ENCODE peak calls at places on chromosomes 2 and 18, in five cellular contexts. One of them, this sample, is unnamed.

GRCh38 chr2:44945676-44946427 is 4.3 kb downstream of the SIX3 start:
- DNase-seq in germinal center: no peak
- DNase-seq in epithelial cell of esophagus: no peak
- DNase-seq in HCEC 1CT: no peak
- DNase-seq in AG04449: no peak
- DNase-seq in this sample: no peak

GRCh38 chr18:62109676-62110075 is 77.2 kb downstream of the PIGN start:
- DNase-seq in epithelial cell of esophagus: no peak
- DNase-seq in AG04449: peak; percentile 23
- DNase-seq in germinal center: no peak
- DNase-seq in HCEC 1CT: no peak
- DNase-seq in this sample: no peak

GRCh38 chr2:121008978-121009377 is 273.3 kb downstream of the GLI2 start:
- DNase-seq in epithelial cell of esophagus: peak; percentile 8
- DNase-seq in AG04449: no peak
- DNase-seq in HCEC 1CT: no peak
- DNase-seq in germinal center: no peak
- DNase-seq in this sample: no peak

GRCh38 chr18:10291568-10291981 is 162.9 kb upstream of the APCDD1 start:
- DNase-seq in HCEC 1CT: no peak
- DNase-seq in germinal center: no peak
- DNase-seq in AG04449: no peak
- DNase-seq in epithelial cell of esophagus: no peak
- DNase-seq in this sample: no peak

GRCh38 chr2:130824492-130825061 is 12.1 kb upstream of the ARHGEF4 start:
- DNase-seq in germinal center: peak; percentile 44
- DNase-seq in HCEC 1CT: no peak
- DNase-seq in epithelial cell of esophagus: peak; percentile 99
- DNase-seq in AG04449: peak; percentile 87
- DNase-seq in this sample: peak; percentile 98

GRCh38 chr2:96538487-96539214 is 2.1 kb downstream of the ARID5A start:
- DNase-seq in epithelial cell of esophagus: no peak
- DNase-seq in HCEC 1CT: no peak
- DNase-seq in germinal center: peak; percentile 37
- DNase-seq in AG04449: no peak
- DNase-seq in this sample: no peak

GRCh38 chr2:152602750-152603149 is 114.5 kb downstream of the PRPF40A start:
- DNase-seq in HCEC 1CT: no peak
- DNase-seq in AG04449: no peak
- DNase-seq in epithelial cell of esophagus: no peak
- DNase-seq in germinal center: no peak
- DNase-seq in this sample: no peak

GRCh38 chr2:174145827-174146226 is 102.5 kb downstream of the OLA1 start:
- DNase-seq in germinal center: no peak
- DNase-seq in HCEC 1CT: peak; percentile 33
- DNase-seq in epithelial cell of esophagus: peak; percentile 29
- DNase-seq in AG04449: no peak
- DNase-seq in this sample: no peak

GRCh38 chr2:99032786-99033185 is 96.8 kb upstream of the CRACDL start:
- DNase-seq in HCEC 1CT: no peak
- DNase-seq in epithelial cell of esophagus: peak; percentile 78
- DNase-seq in germinal center: no peak
- DNase-seq in AG04449: no peak
- DNase-seq in this sample: no peak

GRCh38 chr18:60506682-60507081 is 134.1 kb upstream of the MC4R start:
- DNase-seq in germinal center: no peak
- DNase-seq in AG04449: no peak
- DNase-seq in HCEC 1CT: no peak
- DNase-seq in epithelial cell of esophagus: no peak
- DNase-seq in this sample: no peak

GRCh38 chr2:152646775-152647174 is 70.5 kb downstream of the PRPF40A start:
- DNase-seq in HCEC 1CT: peak; percentile 91
- DNase-seq in epithelial cell of esophagus: peak; percentile 92
- DNase-seq in AG04449: peak; percentile 82
- DNase-seq in germinal center: no peak
- DNase-seq in this sample: peak; percentile 91

GRCh38 chr18:7754725-7755181 is 187.6 kb downstream of the PTPRM start:
- DNase-seq in germinal center: no peak
- DNase-seq in HCEC 1CT: no peak
- DNase-seq in AG04449: no peak
- DNase-seq in epithelial cell of esophagus: no peak
- DNase-seq in this sample: no peak

This sample was measured in non-pigmented ciliary epithelial cell.